ENCODE peak calls at places on chromosomes 13 and 19, in four cellular contexts. One of them, this sample, is unnamed.

GRCh38 chr13:24709186-24709913 is 29.1 kb downstream of the ATP12A start:
- DNase-seq in Right ventricle myocardium superior: no peak
- DNase-seq in dorsolateral prefrontal cortex: no peak
- DNase-seq in astrocyte of the cerebellum: no peak
- DNase-seq in this sample: no peak

GRCh38 chr13:28181413-28181812 is 43.1 kb downstream of the PAN3 start:
- DNase-seq in Right ventricle myocardium superior: no peak
- DNase-seq in dorsolateral prefrontal cortex: no peak
- DNase-seq in astrocyte of the cerebellum: no peak
- DNase-seq in this sample: no peak

GRCh38 chr13:112210401-112210800 is 143.5 kb downstream of the SOX1 start:
- DNase-seq in Right ventricle myocardium superior: no peak
- DNase-seq in dorsolateral prefrontal cortex: no peak
- DNase-seq in astrocyte of the cerebellum: no peak
- DNase-seq in this sample: no peak

GRCh38 chr19:2296141-2296540 is 11.8 kb downstream of the LINGO3 start:
- DNase-seq in Right ventricle myocardium superior: no peak
- DNase-seq in dorsolateral prefrontal cortex: no peak
- DNase-seq in astrocyte of the cerebellum: no peak
- DNase-seq in this sample: no peak

GRCh38 chr19:32870154-32870573 is 597 bp upstream of the SLC7A9 start:
- DNase-seq in Right ventricle myocardium superior: no peak
- DNase-seq in dorsolateral prefrontal cortex: no peak
- DNase-seq in astrocyte of the cerebellum: no peak
- DNase-seq in this sample: no peak

GRCh38 chr13:47408546-47409319 is 511.9 kb upstream of the HTR2A start:
- DNase-seq in Right ventricle myocardium superior: no peak
- DNase-seq in dorsolateral prefrontal cortex: no peak
- DNase-seq in astrocyte of the cerebellum: no peak
- DNase-seq in this sample: no peak

GRCh38 chr13:81017525-81018152 is 676.7 kb upstream of the SPRY2 start:
- DNase-seq in Right ventricle myocardium superior: no peak
- DNase-seq in dorsolateral prefrontal cortex: no peak
- DNase-seq in astrocyte of the cerebellum: peak
- DNase-seq in this sample: no peak

GRCh38 chr13:27170521-27171243 is 929 bp downstream of the USP12 start:
- DNase-seq in Right ventricle myocardium superior: peak
- DNase-seq in dorsolateral prefrontal cortex: peak
- DNase-seq in astrocyte of the cerebellum: peak
- DNase-seq in this sample: peak

GRCh38 chr13:109785141-109785891 is 1.1 kb downstream of the IRS2 start:
- DNase-seq in Right ventricle myocardium superior: peak
- DNase-seq in dorsolateral prefrontal cortex: no peak
- DNase-seq in astrocyte of the cerebellum: no peak
- DNase-seq in this sample: no peak